ENCODE peak calls at places on chromosome 18, in eight cellular contexts. A is cardiac muscle cell; C is CD8-positive, alpha-beta T cell; X is endothelial cell of umbilical vein; K is uterus; Y is right lobe of liver; B is stomach; G is adrenal gland. O is an unnamed sample. For H3K4me1, the result is how much of the 10 kb centered on the place peaks cover.

GRCh38 chr18:3424280-3424890 is 25.6 kb upstream of the TGIF1 start:
- DNase-seq in A (no peak), G (no peak), Y (no peak), K (no peak), B (no peak), C (no peak), X (no peak), O (peak)

GRCh38 chr18:5918196-5918595 is 22.9 kb upstream of the TMEM200C start:
- DNase-seq in X (no peak), A (no peak), G (no peak), K (no peak), C (no peak), Y (no peak), B (no peak), O (no peak)

GRCh38 chr18:14940738-14941137 is 192.8 kb downstream of the ANKRD30B start:
- DNase-seq in Y (no peak), B (no peak), K (no peak), A (no peak), X (no peak), C (no peak), G (no peak), O (no peak)

GRCh38 chr18:58264846-58265245 is 220.8 kb downstream of the NEDD4L start:
- DNase-seq in A (no peak), X (no peak), G (no peak), C (no peak), Y (no peak), K (no peak), B (no peak), O (no peak)

GRCh38 chr18:31558567-31558966 is 33.1 kb upstream of the TTR start:
- DNase-seq in K (no peak), X (no peak), A (no peak), C (no peak), G (no peak), Y (no peak), B (no peak), O (no peak)

GRCh38 chr18:31835528-31836138 is 75.0 kb upstream of the SLC25A52 start:
- DNase-seq in G (no peak), B (no peak), A (no peak), X (no peak), Y (no peak), K (no peak), C (no peak), O (no peak)

GRCh38 chr18:39946623-39947061 is 2008.4 kb upstream of the PIK3C3 start:
- DNase-seq in X (peak), A (peak), Y (no peak), C (no peak), G (peak), K (no peak), B (no peak), O (no peak)

GRCh38 chr18:57889841-57890240 is 86.7 kb upstream of the ATP8B1 start:
- DNase-seq in Y (no peak), G (no peak), C (no peak), A (no peak), B (no peak), K (no peak), X (no peak), O (no peak)

DNA sequence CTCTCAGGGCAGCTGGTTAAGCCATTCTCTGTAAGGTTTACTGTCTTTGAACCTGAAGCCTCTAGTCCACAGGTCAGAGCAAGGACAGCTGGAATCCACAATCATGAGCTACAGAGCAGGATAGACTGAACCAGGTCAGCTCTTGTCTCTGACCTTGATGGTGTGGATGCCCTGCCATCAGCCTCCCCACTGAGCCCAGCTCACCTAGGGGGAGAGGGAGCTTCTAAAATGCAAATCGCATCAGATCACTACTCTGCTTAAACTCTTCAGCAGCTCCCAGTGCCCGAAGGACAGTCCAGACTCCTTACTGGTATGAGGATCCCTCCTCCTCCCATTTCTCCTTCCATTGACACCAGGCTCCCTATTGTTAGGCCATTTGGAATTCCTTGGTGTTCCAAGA is 255.3 kb upstream of the CCDC68 start:
- DNase-seq in Y (no peak), B (no peak), X (no peak), K (no peak), G (no peak), A (no peak), C (no peak), O (no peak)
- H3K4me3 ChIP-seq in Y (no peak), B (no peak), X (no peak), K (no peak), G (no peak), A (no peak), C (no peak), O (no peak)

DNA sequence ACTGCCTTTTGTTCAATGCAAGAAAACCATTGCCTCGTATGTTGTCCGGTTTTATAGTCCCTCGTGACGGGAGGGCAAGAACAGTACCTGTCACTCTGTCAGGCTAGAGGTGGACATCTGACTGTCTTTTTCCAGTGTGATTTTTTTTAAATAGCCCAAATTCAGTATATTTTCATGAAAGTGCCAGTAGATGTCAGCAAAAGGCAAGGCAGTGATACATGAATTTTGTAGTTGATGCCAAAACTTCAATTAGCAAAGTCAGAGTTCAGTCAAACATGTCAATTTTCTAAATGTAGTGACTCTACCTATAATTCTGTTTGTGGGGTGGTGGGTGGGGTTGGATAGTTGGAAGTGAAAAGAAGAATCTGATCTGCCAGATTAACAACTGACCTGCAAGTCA is 296.0 kb upstream of the MC4R start:
- DNase-seq in X (peak), B (no peak), G (no peak), A (no peak), C (no peak), Y (no peak), K (no peak), O (no peak)
- TF ChIP-seq CTCF in X (no peak), B (no peak), G (no peak), A (no peak), C (no peak), Y (no peak), K (no peak), O (no peak)

GRCh38 chr18:47901624-47902362 is 28.7 kb downstream of the SMAD2 start:
- DNase-seq in Y (no peak), B (no peak), X (no peak), K (no peak), G (no peak), C (no peak), A (peak), O (no peak)
- H3K4me1 ChIP-seq in Y (under half), B (under half), X (under half), K (under half), G (under half), C (under half), A (under half), O (under half)

GRCh38 chr18:63297678-63298392 is 21.7 kb downstream of the BCL2 start:
- DNase-seq in A (no peak), B (no peak), G (no peak), Y (no peak), X (no peak), C (no peak), K (no peak), O (no peak)

GRCh38 chr18:63293930-63294329 is 25.6 kb downstream of the BCL2 start:
- DNase-seq in B (no peak), A (no peak), K (no peak), Y (no peak), X (no peak), C (no peak), G (no peak), O (no peak)

GRCh38 chr18:63290456-63291200 is 28.9 kb downstream of the BCL2 start:
- DNase-seq in X (no peak), A (no peak), Y (no peak), B (no peak), G (no peak), K (no peak), C (no peak), O (no peak)

GRCh38 chr18:63291278-63291677 is 28.3 kb downstream of the BCL2 start:
- DNase-seq in G (no peak), A (no peak), C (no peak), Y (no peak), B (no peak), K (no peak), X (no peak), O (no peak)

GRCh38 chr18:63292844-63293683 is 26.5 kb downstream of the BCL2 start:
- DNase-seq in G (no peak), B (no peak), Y (no peak), K (no peak), C (peak), X (no peak), A (no peak), O (no peak)
- H3K4me3 ChIP-seq in G (no peak), B (no peak), Y (no peak), K (no peak), C (no peak), X (no peak), A (no peak), O (no peak)

GRCh38 chr18:47054369-47054768 is 18.9 kb upstream of the ELOA2 start:
- DNase-seq in K (no peak), G (no peak), X (no peak), Y (no peak), B (no peak), A (no peak), C (no peak), O (no peak)

DNA sequence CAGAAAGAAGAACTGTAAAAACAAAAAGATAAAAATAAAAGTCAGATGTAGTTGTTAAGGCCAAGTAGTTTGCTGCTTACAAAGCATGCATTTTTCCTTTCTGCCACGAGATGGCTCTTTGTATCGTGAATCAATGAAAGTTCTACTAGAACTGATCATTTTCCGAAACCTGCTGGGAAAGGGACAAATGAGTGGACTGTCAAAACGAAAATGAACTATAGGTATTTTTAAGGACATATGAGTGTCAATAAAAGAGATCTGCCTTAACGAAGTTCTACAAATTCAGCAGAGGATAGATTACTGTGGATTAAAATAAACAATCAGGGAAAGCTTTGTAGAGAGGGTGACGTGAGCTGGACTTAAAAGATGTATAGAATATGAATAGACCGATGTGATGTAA is 15.0 kb upstream of the ELOA2 start:
- DNase-seq in B (no peak), X (peak), K (no peak), C (no peak), Y (no peak), G (peak), A (peak), O (no peak)
- TF ChIP-seq CTCF in B (no peak), X (peak), K (peak), C (peak), Y (peak), G (peak), A (peak), O (peak)

DNA sequence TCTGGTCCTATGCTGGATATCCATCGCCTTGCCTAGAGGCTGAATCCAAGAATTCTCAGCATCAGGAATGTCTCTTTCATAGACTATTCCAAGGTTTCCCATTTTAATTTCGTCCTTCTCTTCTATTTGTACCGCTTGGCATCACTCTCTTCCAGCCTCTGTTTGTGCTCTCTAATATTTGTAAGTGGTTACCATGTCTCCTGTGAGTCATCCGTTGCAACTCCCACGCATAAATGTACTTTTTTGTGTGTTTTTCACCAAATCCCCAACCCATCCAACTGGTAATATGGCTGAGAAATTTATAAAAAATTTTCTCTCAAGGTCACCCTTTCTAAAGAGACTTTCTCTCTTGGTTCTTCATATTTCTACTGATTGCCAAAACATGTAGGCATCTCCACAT is 21.8 kb downstream of the COLEC12 start:
- DNase-seq in C (no peak), B (no peak), X (no peak), A (peak), K (no peak), G (no peak), Y (no peak), O (no peak)
- H3K4me1 ChIP-seq in C (under half), B (under half), X (under half), A (under half), K (under half), G (under half), Y (under half), O (under half)

DNA sequence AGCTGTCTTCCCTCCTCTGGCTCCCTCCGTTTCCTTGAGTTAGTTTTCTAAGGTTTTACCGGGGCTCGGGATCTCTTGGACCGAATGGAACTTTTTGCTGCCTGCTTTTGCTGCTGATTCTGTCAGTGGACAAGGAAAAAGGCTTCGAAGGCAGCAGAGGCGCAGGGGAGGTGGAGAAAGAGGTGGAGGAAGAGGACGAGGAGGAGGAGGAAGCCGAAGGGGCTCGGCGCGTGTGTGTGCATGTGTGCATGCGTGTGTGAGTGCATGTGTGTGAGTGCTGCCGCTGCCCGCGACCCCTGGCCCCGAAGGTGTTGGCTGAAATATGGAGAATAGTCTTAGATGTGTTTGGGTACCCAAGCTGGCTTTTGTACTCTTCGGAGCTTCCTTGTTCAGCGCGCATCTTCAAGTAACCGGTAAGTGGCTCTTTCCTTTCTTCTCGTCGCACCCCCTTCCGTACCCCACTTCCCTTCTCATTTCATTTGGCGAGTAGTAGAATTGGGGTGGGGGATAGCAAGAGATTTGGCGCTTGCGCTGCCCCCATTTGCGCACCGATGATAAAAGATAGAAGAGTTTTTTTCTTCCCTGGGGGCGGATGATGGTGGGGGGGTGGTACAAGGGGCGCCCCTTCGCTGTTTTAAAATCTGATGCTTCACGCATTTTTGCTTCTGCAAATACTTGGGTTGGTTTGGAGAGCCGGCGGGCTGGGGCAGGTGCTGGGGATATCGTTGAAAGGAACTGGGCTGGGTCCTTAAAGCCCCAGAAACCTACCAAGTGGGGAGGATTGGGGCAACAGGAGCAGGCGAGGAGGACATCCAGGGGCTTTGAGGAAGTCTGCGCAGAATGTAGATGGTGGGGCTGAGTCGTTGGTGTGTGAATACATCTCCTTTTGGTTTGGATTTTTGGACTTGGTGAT is 725 bp downstream of the DCC start:
- DNase-seq in A (no peak), K (no peak), B (no peak), Y (no peak), C (no peak), X (no peak), G (no peak), O (no peak)
- H3K4me3 ChIP-seq in A (peak), K (no peak), B (peak), Y (no peak), C (no peak), X (no peak), G (no peak), O (no peak)

GRCh38 chr18:45738660-45739059 is 14.7 kb downstream of the SLC14A1 start:
- DNase-seq in X (no peak), C (no peak), K (no peak), A (no peak), G (no peak), Y (no peak), B (no peak), O (no peak)
- TF ChIP-seq CTCF in X (no peak), C (no peak), K (no peak), A (no peak), G (no peak), Y (no peak), B (no peak), O (no peak)

GRCh38 chr18:34196231-34196630 is 28.5 kb downstream of the NOL4 start:
- DNase-seq in K (no peak), Y (no peak), X (no peak), B (no peak), G (no peak), C (no peak), A (no peak), O (no peak)
- H3K4me1 ChIP-seq in K (under half), Y (under half), X (under half), B (under half), G (under half), C (under half), A (under half), O (under half)